ENCODE peak calls at places on chromosomes 3 and 15, in ten cellular contexts. X, I, L, M, R, O, S, K, W and Z are unnamed samples. For H3K4me1 and H3K36me3, the result is how much of the 10 kb centered on the place peaks cover.

GRCh38 chr3:191216510-191216909 is 17.5 kb downstream of the OSTN start:
- DNase-seq in R (no peak), L (no peak), X (no peak), K (no peak), I (no peak), S (no peak), O (no peak), W (no peak), M (no peak), Z (no peak)

GRCh38 chr15:74206801-74207281 is 4.3 kb upstream of the STRA6 start:
- DNase-seq in W (no peak), X (no peak), K (no peak), L (no peak), M (no peak), I (peak), O (no peak), S (no peak), R (no peak), Z (no peak)

GRCh38 chr3:113948015-113948917 is 453 bp downstream of the ZDHHC23 start:
- DNase-seq in I (peak), W (no peak), M (peak), R (peak), S (no peak), K (peak), L (peak), X (no peak), O (no peak), Z (peak)

GRCh38 chr3:182385356-182385755 is 407.9 kb upstream of the ATP11B start:
- DNase-seq in R (no peak), W (no peak), L (no peak), S (no peak), M (no peak), X (no peak), I (no peak), O (no peak), K (no peak), Z (no peak)

GRCh38 chr3:34780973-34781372 is 858.4 kb upstream of the ARPP21 start:
- DNase-seq in M (no peak), S (no peak), I (no peak), R (no peak), W (no peak), X (no peak), O (no peak), K (no peak), L (no peak), Z (no peak)

GRCh38 chr15:76337739-76338554 is 1.4 kb downstream of the ISL2 start:
- DNase-seq in O (no peak), K (no peak), S (no peak), I (peak), M (peak), R (no peak), L (no peak), X (no peak), W (no peak), Z (no peak)

GRCh38 chr3:15955968-15956367 is 158.2 kb upstream of the ANKRD28 start:
- DNase-seq in O (no peak), M (no peak), S (peak), I (no peak), W (no peak), L (no peak), K (no peak), R (no peak), X (no peak), Z (no peak)

GRCh38 chr15:70488002-70488605 is 275.3 kb downstream of the UACA start:
- DNase-seq in I (no peak), M (peak), W (peak), O (no peak), K (peak), S (peak), X (peak), R (peak), L (peak), Z (peak)

GRCh38 chr3:194141415-194142155 is 5.6 kb downstream of the HES1 start:
- DNase-seq in L (peak), S (peak), O (peak), I (peak), W (peak), K (peak), M (peak), X (peak), R (peak), Z (peak)

GRCh38 chr3:8524249-8524648 is 22.6 kb downstream of the LMCD1 start:
- DNase-seq in S (no peak), K (no peak), M (no peak), L (no peak), X (no peak), I (no peak), R (no peak), O (no peak), W (no peak), Z (no peak)
- H3K27ac ChIP-seq in S (no peak), K (no peak), M (no peak), L (peak), X (no peak), I (no peak), R (no peak), O (no peak), W (peak), Z (no peak)

GRCh38 chr3:43296565-43296964 is 10.2 kb downstream of the SNRK start:
- DNase-seq in W (no peak), R (peak), L (peak), K (peak), I (no peak), M (peak), O (no peak), X (no peak), S (peak), Z (peak)
- H3K4me1 ChIP-seq in W (under half), R (half or more), L (half or more), K (half or more), I (half or more), M (under half), O (under half), X (under half), S (under half), Z (under half)

DNA sequence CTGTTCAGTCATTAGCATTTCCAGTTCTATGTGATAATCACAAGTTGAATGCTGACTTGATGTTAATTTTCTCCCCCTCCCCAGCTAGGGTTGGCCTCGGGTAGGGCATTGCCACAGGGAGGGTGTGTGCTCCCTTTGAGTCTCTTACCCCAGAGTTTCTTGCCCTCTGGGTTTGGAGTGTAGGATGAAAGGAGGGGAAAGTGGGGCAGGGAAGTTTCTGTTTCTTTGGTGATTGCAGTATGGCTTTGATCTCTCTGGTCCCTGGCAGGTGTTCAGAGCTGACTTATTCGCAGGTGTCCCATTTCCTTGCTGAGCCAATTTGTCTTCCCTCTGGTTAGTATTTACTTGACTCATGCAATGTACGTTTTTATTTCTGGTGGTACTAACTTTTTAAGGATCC is 86.4 kb downstream of the SH3GL3 start:
- DNase-seq in O (no peak), M (no peak), I (no peak), R (no peak), K (no peak), W (no peak), L (no peak), S (no peak), X (no peak), Z (no peak)
- H3K36me3 ChIP-seq in O (under half), M (under half), I (under half), R (under half), K (under half), W (under half), L (under half), S (under half), X (under half), Z (under half)

DNA sequence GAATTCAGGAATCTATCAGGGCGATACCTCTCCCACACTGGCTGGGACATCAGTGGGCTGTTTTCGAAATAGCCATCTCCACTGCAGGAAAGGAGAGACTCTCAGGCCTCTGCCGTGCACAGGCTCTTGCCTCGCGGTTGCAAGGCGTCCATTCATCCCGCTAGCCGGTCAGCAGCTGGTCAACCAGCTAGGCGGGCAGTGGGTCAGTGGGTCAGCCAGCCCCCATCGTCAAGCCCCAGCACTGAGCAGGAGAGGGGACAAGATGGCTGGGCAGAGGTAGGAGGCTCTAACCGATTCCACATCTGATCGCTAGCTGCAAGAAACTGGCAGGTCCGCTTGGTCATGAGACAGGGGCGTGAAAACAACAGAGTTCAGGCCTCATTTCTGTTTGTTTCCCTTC is 45.1 kb downstream of the MUC4 start:
- DNase-seq in K (no peak), W (no peak), X (no peak), I (no peak), M (no peak), R (no peak), S (no peak), O (no peak), L (no peak), Z (no peak)
- H3K27ac ChIP-seq in K (no peak), W (no peak), X (no peak), I (no peak), M (no peak), R (no peak), S (no peak), O (no peak), L (no peak), Z (no peak)

GRCh38 chr15:96217983-96218382 is 112.5 kb upstream of the NR2F2 start:
- DNase-seq in S (no peak), O (no peak), M (no peak), I (no peak), W (no peak), X (no peak), R (no peak), K (no peak), L (no peak), Z (no peak)
- H3K4me1 ChIP-seq in S (under half), O (under half), M (under half), I (under half), W (under half), X (under half), R (under half), K (under half), L (under half), Z (under half)

GRCh38 chr15:60737217-60737616 is 258.3 kb upstream of the ICE2 start:
- DNase-seq in W (no peak), L (no peak), R (no peak), S (no peak), O (no peak), X (no peak), I (no peak), K (no peak), M (peak), Z (no peak)

GRCh38 chr15:60734846-60735245 is 255.9 kb upstream of the ICE2 start:
- DNase-seq in I (no peak), K (no peak), M (no peak), W (no peak), S (no peak), L (no peak), X (no peak), R (no peak), O (no peak), Z (no peak)

GRCh38 chr15:60731583-60732130 is 252.7 kb upstream of the ICE2 start:
- DNase-seq in X (no peak), W (no peak), L (no peak), M (no peak), S (no peak), R (no peak), I (no peak), K (no peak), O (no peak), Z (no peak)

GRCh38 chr15:60733196-60733595 is 254.3 kb upstream of the ICE2 start:
- DNase-seq in M (no peak), S (no peak), R (no peak), O (no peak), X (no peak), L (no peak), K (no peak), I (no peak), W (no peak), Z (no peak)

DNA sequence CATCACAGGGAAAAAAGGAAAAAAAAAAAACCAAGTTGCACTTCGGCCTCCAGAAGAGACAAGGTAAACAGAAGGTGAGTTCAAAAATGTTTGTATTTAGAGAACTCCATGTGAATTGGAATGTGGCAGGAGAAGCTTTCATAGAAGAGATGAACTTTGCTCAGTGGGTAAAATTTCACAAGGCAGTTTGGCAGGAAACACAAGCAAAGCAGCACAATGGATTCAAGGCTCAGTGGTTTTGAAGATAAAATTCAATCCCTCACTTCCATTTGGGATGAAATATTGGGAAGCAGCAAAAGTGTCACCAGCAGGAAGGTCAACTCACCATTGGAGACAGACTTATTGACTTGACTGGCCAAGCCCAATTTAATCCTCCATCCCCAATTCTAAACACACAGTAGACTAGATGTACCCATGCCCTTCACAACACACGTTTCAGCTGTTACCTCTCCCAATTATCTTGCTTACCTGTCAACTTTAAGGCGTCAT is 256.7 kb upstream of the ICE2 start:
- DNase-seq in M (no peak), R (no peak), X (no peak), L (no peak), W (no peak), K (no peak), S (no peak), I (no peak), O (no peak), Z (no peak)
- H3K36me3 ChIP-seq in M (under half), R (under half), X (under half), L (under half), W (under half), K (under half), S (under half), I (under half), O (under half), Z (under half)

DNA sequence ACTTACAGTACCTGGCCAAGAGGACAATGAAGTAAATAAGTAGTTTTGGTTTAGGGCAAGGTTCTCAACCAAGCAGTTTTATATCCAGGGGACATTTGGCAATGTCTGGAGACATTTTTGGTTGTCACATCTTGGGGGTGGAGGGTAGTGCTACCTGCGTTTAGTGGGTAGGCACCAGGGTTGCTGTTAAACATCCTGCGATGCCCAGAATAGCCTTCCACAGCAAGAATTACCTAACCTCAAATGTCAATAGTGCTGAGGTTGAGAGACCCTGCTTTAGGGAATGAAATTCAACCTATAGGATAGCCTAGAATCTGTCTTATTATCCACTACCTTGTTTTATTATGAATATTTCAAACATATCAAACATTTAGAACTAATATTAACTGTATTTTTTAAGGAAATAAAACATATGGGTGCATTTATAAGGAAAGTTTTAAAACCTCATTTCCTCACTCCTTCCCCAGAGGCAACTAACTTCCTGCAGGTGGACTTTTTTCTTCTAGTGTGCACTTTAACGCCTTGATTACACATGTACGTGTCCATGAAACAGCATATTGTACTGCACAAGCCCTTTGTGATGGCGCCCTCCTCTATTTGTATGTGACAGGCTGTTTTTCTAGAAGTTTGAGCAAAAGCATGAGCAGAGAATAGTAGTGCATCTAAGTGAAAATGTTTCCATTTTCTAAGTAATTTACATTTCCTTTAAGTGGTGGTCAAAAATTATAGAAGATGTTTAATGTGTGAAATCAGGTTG is 57.1 kb downstream of the TRAK1 start:
- DNase-seq in X (no peak), M (peak), L (no peak), O (no peak), R (no peak), I (no peak), K (no peak), S (no peak), W (no peak), Z (no peak)
- H3K27ac ChIP-seq in X (no peak), M (peak), L (no peak), O (no peak), R (no peak), I (no peak), K (no peak), S (no peak), W (no peak), Z (no peak)

GRCh38 chr3:50262778-50263177 is 6.2 kb upstream of the SEMA3B start:
- DNase-seq in W (no peak), I (no peak), R (no peak), O (no peak), X (no peak), K (no peak), L (no peak), M (no peak), S (no peak), Z (no peak)
- H3K4me1 ChIP-seq in W (under half), I (under half), R (under half), O (half or more), X (under half), K (half or more), L (half or more), M (under half), S (half or more), Z (under half)

GRCh38 chr3:57646723-57647122 is 46.2 kb downstream of the DENND6A start:
- DNase-seq in W (no peak), X (no peak), R (no peak), S (peak), M (no peak), O (peak), I (no peak), L (no peak), K (no peak), Z (no peak)
- H3K36me3 ChIP-seq in W (under half), X (under half), R (under half), S (under half), M (half or more), O (under half), I (under half), L (half or more), K (under half), Z (under half)